ENCODE peak calls at places on chromosomes 5 and 9, in seven cellular contexts. One of them, this sample, is unnamed.

GRCh38 chr9:116605060-116605459 is 82.0 kb upstream of the TRIM32 start:
- DNase-seq in SK-N-SH: peak; percentile 69
- DNase-seq in fibroblast of the aortic adventitia: no peak
- DNase-seq in AG10803: no peak
- DNase-seq in heart right ventricle: no peak
- DNase-seq in choroid plexus epithelial cell: no peak
- DNase-seq in pancreas: no peak
- DNase-seq in this sample: no peak

GRCh38 chr5:17267099-17267498 is 49.7 kb downstream of the BASP1 start:
- DNase-seq in SK-N-SH: no peak
- DNase-seq in fibroblast of the aortic adventitia: no peak
- DNase-seq in AG10803: no peak
- DNase-seq in heart right ventricle: no peak
- DNase-seq in choroid plexus epithelial cell: peak; percentile 30
- DNase-seq in pancreas: no peak
- DNase-seq in this sample: no peak

GRCh38 chr5:139397921-139398320 is 3.0 kb upstream of the PROB1 start:
- DNase-seq in SK-N-SH: no peak
- DNase-seq in fibroblast of the aortic adventitia: no peak
- DNase-seq in AG10803: no peak
- DNase-seq in heart right ventricle: no peak
- DNase-seq in choroid plexus epithelial cell: no peak
- DNase-seq in pancreas: peak; percentile 28
- DNase-seq in this sample: no peak

GRCh38 chr5:911601-912000 is 18.9 kb downstream of the TRIP13 start:
- DNase-seq in SK-N-SH: no peak
- DNase-seq in fibroblast of the aortic adventitia: peak; percentile 12
- DNase-seq in AG10803: no peak
- DNase-seq in heart right ventricle: no peak
- DNase-seq in choroid plexus epithelial cell: peak; percentile 52
- DNase-seq in pancreas: no peak
- DNase-seq in this sample: peak; percentile 68

GRCh38 chr5:36395260-36395659 is 93.6 kb upstream of the RANBP3L start:
- DNase-seq in SK-N-SH: no peak
- DNase-seq in fibroblast of the aortic adventitia: no peak
- DNase-seq in AG10803: no peak
- DNase-seq in heart right ventricle: no peak
- DNase-seq in choroid plexus epithelial cell: no peak
- DNase-seq in pancreas: no peak
- DNase-seq in this sample: no peak

GRCh38 chr9:99056876-99057664 is 47.8 kb upstream of the TGFBR1 start:
- DNase-seq in SK-N-SH: no peak
- DNase-seq in fibroblast of the aortic adventitia: peak; percentile 64
- DNase-seq in AG10803: peak; percentile 84
- DNase-seq in heart right ventricle: no peak
- DNase-seq in choroid plexus epithelial cell: peak; percentile 90
- DNase-seq in pancreas: no peak
- DNase-seq in this sample: peak; percentile 68

GRCh38 chr5:40384782-40385390 is 294.8 kb upstream of the PTGER4 start:
- DNase-seq in SK-N-SH: no peak
- DNase-seq in fibroblast of the aortic adventitia: no peak
- DNase-seq in AG10803: no peak
- DNase-seq in heart right ventricle: no peak
- DNase-seq in choroid plexus epithelial cell: no peak
- DNase-seq in pancreas: no peak
- DNase-seq in this sample: no peak

GRCh38 chr5:113232667-113233066 is 202.1 kb downstream of the TSSK1B start:
- DNase-seq in SK-N-SH: no peak
- DNase-seq in fibroblast of the aortic adventitia: peak; percentile 56
- DNase-seq in AG10803: no peak
- DNase-seq in heart right ventricle: no peak
- DNase-seq in choroid plexus epithelial cell: peak; percentile 75
- DNase-seq in pancreas: no peak
- DNase-seq in this sample: no peak

GRCh38 chr5:168312606-168313297 is 21.3 kb downstream of the WWC1 start:
- DNase-seq in SK-N-SH: no peak
- DNase-seq in fibroblast of the aortic adventitia: no peak
- DNase-seq in AG10803: no peak
- DNase-seq in heart right ventricle: no peak
- DNase-seq in choroid plexus epithelial cell: no peak
- DNase-seq in pancreas: no peak
- DNase-seq in this sample: no peak

GRCh38 chr5:175285263-175285662 is 158.7 kb downstream of the DRD1 start:
- DNase-seq in SK-N-SH: no peak
- DNase-seq in fibroblast of the aortic adventitia: peak; percentile 65
- DNase-seq in AG10803: peak; percentile 67
- DNase-seq in heart right ventricle: no peak
- DNase-seq in choroid plexus epithelial cell: no peak
- DNase-seq in pancreas: no peak
- DNase-seq in this sample: no peak

GRCh38 chr9:78213696-78214095 is 22.2 kb upstream of the CEP78 start:
- DNase-seq in SK-N-SH: peak; percentile 22
- DNase-seq in fibroblast of the aortic adventitia: peak; percentile 56
- DNase-seq in AG10803: peak; percentile 30
- DNase-seq in heart right ventricle: no peak
- DNase-seq in choroid plexus epithelial cell: peak; percentile 77
- DNase-seq in pancreas: no peak
- DNase-seq in this sample: peak; percentile 55

GRCh38 chr5:3167473-3167872 is 416.0 kb upstream of the IRX2 start:
- DNase-seq in SK-N-SH: no peak
- DNase-seq in fibroblast of the aortic adventitia: no peak
- DNase-seq in AG10803: no peak
- DNase-seq in heart right ventricle: no peak
- DNase-seq in choroid plexus epithelial cell: no peak
- DNase-seq in pancreas: no peak
- DNase-seq in this sample: no peak

GRCh38 chr9:18228101-18228500 is 245.9 kb upstream of the ADAMTSL1 start:
- DNase-seq in SK-N-SH: no peak
- DNase-seq in fibroblast of the aortic adventitia: no peak
- DNase-seq in AG10803: no peak
- DNase-seq in heart right ventricle: no peak
- DNase-seq in choroid plexus epithelial cell: no peak
- DNase-seq in pancreas: no peak
- DNase-seq in this sample: no peak

GRCh38 chr5:181020716-181021115 is 19.4 kb upstream of the BTNL9 start:
- DNase-seq in SK-N-SH: no peak
- DNase-seq in fibroblast of the aortic adventitia: no peak
- DNase-seq in AG10803: no peak
- DNase-seq in heart right ventricle: no peak
- DNase-seq in choroid plexus epithelial cell: no peak
- DNase-seq in pancreas: no peak
- DNase-seq in this sample: no peak

GRCh38 chr5:93057311-93057710 is 523.7 kb downstream of the NR2F1-AS1 start:
- DNase-seq in SK-N-SH: no peak
- DNase-seq in fibroblast of the aortic adventitia: no peak
- DNase-seq in AG10803: no peak
- DNase-seq in heart right ventricle: no peak
- DNase-seq in choroid plexus epithelial cell: no peak
- DNase-seq in pancreas: no peak
- DNase-seq in this sample: no peak

GRCh38 chr9:33620738-33621439 is 96.8 kb downstream of the ANKRD18B start:
- DNase-seq in SK-N-SH: no peak
- DNase-seq in fibroblast of the aortic adventitia: peak; percentile 70
- DNase-seq in AG10803: peak; percentile 76
- DNase-seq in heart right ventricle: no peak
- DNase-seq in choroid plexus epithelial cell: peak; percentile 81
- DNase-seq in pancreas: no peak
- DNase-seq in this sample: peak; percentile 60

GRCh38 chr9:16257604-16258003 is 612.9 kb downstream of the BNC2 start:
- DNase-seq in SK-N-SH: no peak
- DNase-seq in fibroblast of the aortic adventitia: peak; percentile 26
- DNase-seq in AG10803: no peak
- DNase-seq in heart right ventricle: no peak
- DNase-seq in choroid plexus epithelial cell: peak; percentile 57
- DNase-seq in pancreas: no peak
- DNase-seq in this sample: peak; percentile 45

GRCh38 chr9:90300901-90301688 is 341.5 kb downstream of the DIRAS2 start:
- DNase-seq in SK-N-SH: peak; percentile 58
- DNase-seq in fibroblast of the aortic adventitia: peak; percentile 92
- DNase-seq in AG10803: peak; percentile 94
- DNase-seq in heart right ventricle: no peak
- DNase-seq in choroid plexus epithelial cell: peak; percentile 95
- DNase-seq in pancreas: no peak
- DNase-seq in this sample: peak; percentile 83

GRCh38 chr9:108496866-108497265 is 358.9 kb downstream of the ACTL7B start:
- DNase-seq in SK-N-SH: no peak
- DNase-seq in fibroblast of the aortic adventitia: peak; percentile 15
- DNase-seq in AG10803: peak; percentile 50
- DNase-seq in heart right ventricle: no peak
- DNase-seq in choroid plexus epithelial cell: no peak
- DNase-seq in pancreas: no peak
- DNase-seq in this sample: no peak

GRCh38 chr5:113202904-113203716 is 226.5 kb downstream of the DCP2 start:
- DNase-seq in SK-N-SH: peak; percentile 53
- DNase-seq in fibroblast of the aortic adventitia: no peak
- DNase-seq in AG10803: no peak
- DNase-seq in heart right ventricle: peak; percentile 79
- DNase-seq in choroid plexus epithelial cell: peak; percentile 80
- DNase-seq in pancreas: peak; percentile 47
- DNase-seq in this sample: peak; percentile 69

GRCh38 chr5:169097897-169098296 is 203.0 kb downstream of the SLIT3 start:
- DNase-seq in SK-N-SH: no peak
- DNase-seq in fibroblast of the aortic adventitia: no peak
- DNase-seq in AG10803: no peak
- DNase-seq in heart right ventricle: no peak
- DNase-seq in choroid plexus epithelial cell: no peak
- DNase-seq in pancreas: no peak
- DNase-seq in this sample: no peak

GRCh38 chr9:136095495-136096058 is 488 bp upstream of the NACC2 start:
- DNase-seq in SK-N-SH: peak; percentile 81
- DNase-seq in fibroblast of the aortic adventitia: peak; percentile 26
- DNase-seq in AG10803: peak; percentile 33
- DNase-seq in heart right ventricle: peak; percentile 62
- DNase-seq in choroid plexus epithelial cell: peak; percentile 39
- DNase-seq in pancreas: no peak
- DNase-seq in this sample: peak; percentile 33

GRCh38 chr9:113485761-113486115 is 22.2 kb downstream of the RGS3 start:
- DNase-seq in SK-N-SH: no peak
- DNase-seq in fibroblast of the aortic adventitia: no peak
- DNase-seq in AG10803: no peak
- DNase-seq in heart right ventricle: no peak
- DNase-seq in choroid plexus epithelial cell: no peak
- DNase-seq in pancreas: no peak
- DNase-seq in this sample: no peak

GRCh38 chr5:82494942-82495341 is 216.8 kb upstream of the RPS23 start:
- DNase-seq in SK-N-SH: no peak
- DNase-seq in fibroblast of the aortic adventitia: peak; percentile 14
- DNase-seq in AG10803: peak; percentile 19
- DNase-seq in heart right ventricle: no peak
- DNase-seq in choroid plexus epithelial cell: peak; percentile 44
- DNase-seq in pancreas: no peak
- DNase-seq in this sample: peak; percentile 34

GRCh38 chr9:101527066-101527465 is 6.6 kb upstream of the RNF20 start:
- DNase-seq in SK-N-SH: no peak
- DNase-seq in fibroblast of the aortic adventitia: peak; percentile 11
- DNase-seq in AG10803: no peak
- DNase-seq in heart right ventricle: no peak
- DNase-seq in choroid plexus epithelial cell: peak; percentile 66
- DNase-seq in pancreas: no peak
- DNase-seq in this sample: no peak

GRCh38 chr5:96067251-96067650 is 105.6 kb upstream of the ELL2 start:
- DNase-seq in SK-N-SH: no peak
- DNase-seq in fibroblast of the aortic adventitia: no peak
- DNase-seq in AG10803: peak; percentile 47
- DNase-seq in heart right ventricle: no peak
- DNase-seq in choroid plexus epithelial cell: no peak
- DNase-seq in pancreas: no peak
- DNase-seq in this sample: no peak
- H3K4me3 ChIP-seq in SK-N-SH: no peak overlapping the region
- H3K4me3 ChIP-seq in fibroblast of the aortic adventitia: no peak overlapping the region
- H3K4me3 ChIP-seq in AG10803: no peak overlapping the region
- H3K4me3 ChIP-seq in heart right ventricle: no peak overlapping the region
- H3K4me3 ChIP-seq in choroid plexus epithelial cell: no peak overlapping the region
- H3K4me3 ChIP-seq in pancreas: no peak overlapping the region
- H3K4me3 ChIP-seq in this sample: no peak overlapping the region

GRCh38 chr5:118698774-118699173 is 289.6 kb downstream of the DTWD2 start:
- DNase-seq in SK-N-SH: no peak
- DNase-seq in fibroblast of the aortic adventitia: no peak
- DNase-seq in AG10803: no peak
- DNase-seq in heart right ventricle: no peak
- DNase-seq in choroid plexus epithelial cell: no peak
- DNase-seq in pancreas: no peak
- DNase-seq in this sample: no peak
- TF ChIP-seq CTCF in SK-N-SH: no peak
- TF ChIP-seq CTCF in fibroblast of the aortic adventitia: no peak
- TF ChIP-seq CTCF in AG10803: no peak
- TF ChIP-seq CTCF in heart right ventricle: no peak
- TF ChIP-seq CTCF in choroid plexus epithelial cell: no peak
- TF ChIP-seq CTCF in pancreas: no peak
- TF ChIP-seq CTCF in this sample: no peak

GRCh38 chr9:4541281-4541680 is 51.0 kb downstream of the SLC1A1 start:
- DNase-seq in SK-N-SH: no peak
- DNase-seq in fibroblast of the aortic adventitia: no peak
- DNase-seq in AG10803: no peak
- DNase-seq in heart right ventricle: no peak
- DNase-seq in choroid plexus epithelial cell: no peak
- DNase-seq in pancreas: no peak
- DNase-seq in this sample: no peak

GRCh38 chr9:4538107-4538506 is 47.8 kb downstream of the SLC1A1 start:
- DNase-seq in SK-N-SH: no peak
- DNase-seq in fibroblast of the aortic adventitia: no peak
- DNase-seq in AG10803: no peak
- DNase-seq in heart right ventricle: no peak
- DNase-seq in choroid plexus epithelial cell: no peak
- DNase-seq in pancreas: no peak
- DNase-seq in this sample: no peak

GRCh38 chr9:4540425-4540824 is 50.2 kb downstream of the SLC1A1 start:
- DNase-seq in SK-N-SH: no peak
- DNase-seq in fibroblast of the aortic adventitia: no peak
- DNase-seq in AG10803: no peak
- DNase-seq in heart right ventricle: no peak
- DNase-seq in choroid plexus epithelial cell: no peak
- DNase-seq in pancreas: no peak
- DNase-seq in this sample: no peak

GRCh38 chr9:4538621-4539020 is 48.4 kb downstream of the SLC1A1 start:
- DNase-seq in SK-N-SH: peak; percentile 57
- DNase-seq in fibroblast of the aortic adventitia: no peak
- DNase-seq in AG10803: no peak
- DNase-seq in heart right ventricle: no peak
- DNase-seq in choroid plexus epithelial cell: no peak
- DNase-seq in pancreas: no peak
- DNase-seq in this sample: no peak

DNA sequence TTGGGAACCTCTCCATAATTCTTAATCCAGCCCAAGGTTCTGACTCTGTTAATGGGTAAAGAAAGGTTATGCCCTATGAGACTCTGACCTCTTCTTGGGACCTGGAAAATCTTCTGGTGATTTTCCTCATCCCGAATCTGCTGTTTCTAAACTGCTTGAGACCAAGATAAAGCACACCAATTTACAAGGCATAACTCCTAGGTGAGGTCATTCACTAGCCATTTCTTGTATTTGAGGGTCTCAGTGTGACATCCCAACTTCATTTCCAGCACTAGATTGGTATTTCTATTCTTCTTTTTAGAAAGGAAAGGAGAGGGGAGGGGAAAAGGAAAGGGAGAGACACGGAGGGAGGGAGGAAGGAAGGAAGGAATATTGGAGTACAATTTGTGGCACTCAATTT is 51.6 kb downstream of the SLC1A1 start:
- DNase-seq in SK-N-SH: no peak
- DNase-seq in fibroblast of the aortic adventitia: no peak
- DNase-seq in AG10803: no peak
- DNase-seq in heart right ventricle: no peak
- DNase-seq in choroid plexus epithelial cell: no peak
- DNase-seq in pancreas: no peak
- DNase-seq in this sample: no peak
- H3K4me3 ChIP-seq in SK-N-SH: no peak overlapping the region
- H3K4me3 ChIP-seq in fibroblast of the aortic adventitia: no peak overlapping the region
- H3K4me3 ChIP-seq in AG10803: no peak overlapping the region
- H3K4me3 ChIP-seq in heart right ventricle: no peak overlapping the region
- H3K4me3 ChIP-seq in choroid plexus epithelial cell: no peak overlapping the region
- H3K4me3 ChIP-seq in pancreas: no peak overlapping the region
- H3K4me3 ChIP-seq in this sample: no peak overlapping the region

GRCh38 chr9:89175739-89176360 is 2.8 kb downstream of the SHC3 start:
- DNase-seq in SK-N-SH: peak; percentile 73
- DNase-seq in fibroblast of the aortic adventitia: peak; percentile 54
- DNase-seq in AG10803: peak; percentile 41
- DNase-seq in heart right ventricle: no peak
- DNase-seq in choroid plexus epithelial cell: no peak
- DNase-seq in pancreas: no peak
- DNase-seq in this sample: peak; percentile 33
- TF ChIP-seq CTCF in SK-N-SH: peak; percentile 54
- TF ChIP-seq CTCF in fibroblast of the aortic adventitia: peak; percentile 12
- TF ChIP-seq CTCF in AG10803: peak; percentile 28
- TF ChIP-seq CTCF in heart right ventricle: no peak
- TF ChIP-seq CTCF in choroid plexus epithelial cell: peak; percentile 7
- TF ChIP-seq CTCF in pancreas: no peak
- TF ChIP-seq CTCF in this sample: no peak